ENCODE peak calls at places on chromosomes 1 and 21, in six cellular contexts. One of them, this sample, is unnamed.

GRCh38 chr21:36171327-36171726 is 14.7 kb downstream of the DOP1B start:
- DNase-seq in mesendoderm: no peak
- DNase-seq in H9: peak
- DNase-seq in trophoblast cell: no peak
- DNase-seq in mesenchymal stem cell: no peak
- DNase-seq in IMR-90: no peak
- DNase-seq in this sample: no peak

GRCh38 chr21:41610042-41610839 is 102.3 kb upstream of the TMPRSS2 start:
- DNase-seq in mesendoderm: peak
- DNase-seq in H9: peak
- DNase-seq in trophoblast cell: peak
- DNase-seq in mesenchymal stem cell: peak
- DNase-seq in IMR-90: peak
- DNase-seq in this sample: no peak

GRCh38 chr1:57079454-57080157 is 113.8 kb upstream of the C8B start:
- DNase-seq in mesendoderm: no peak
- DNase-seq in H9: peak
- DNase-seq in trophoblast cell: no peak
- DNase-seq in mesenchymal stem cell: no peak
- DNase-seq in IMR-90: no peak
- DNase-seq in this sample: no peak

GRCh38 chr1:25009675-25010262 is 79.7 kb upstream of the RUNX3 start:
- DNase-seq in mesendoderm: no peak
- DNase-seq in H9: no peak
- DNase-seq in trophoblast cell: no peak
- DNase-seq in mesenchymal stem cell: no peak
- DNase-seq in IMR-90: no peak
- DNase-seq in this sample: no peak

GRCh38 chr1:234875953-234876814 is 252.5 kb downstream of the TOMM20 start:
- DNase-seq in mesendoderm: no peak
- DNase-seq in H9: no peak
- DNase-seq in trophoblast cell: no peak
- DNase-seq in mesenchymal stem cell: peak
- DNase-seq in IMR-90: peak
- DNase-seq in this sample: no peak

GRCh38 chr1:225454067-225454618 is 26.3 kb upstream of the LBR start:
- DNase-seq in mesendoderm: no peak
- DNase-seq in H9: no peak
- DNase-seq in trophoblast cell: no peak
- DNase-seq in mesenchymal stem cell: peak
- DNase-seq in IMR-90: peak
- DNase-seq in this sample: no peak

GRCh38 chr1:180598333-180598979 is 33.4 kb upstream of the XPR1 start:
- DNase-seq in mesendoderm: peak
- DNase-seq in H9: no peak
- DNase-seq in trophoblast cell: no peak
- DNase-seq in mesenchymal stem cell: no peak
- DNase-seq in IMR-90: no peak
- DNase-seq in this sample: no peak

GRCh38 chr1:197178998-197179397 is 32.5 kb upstream of the ASPM start:
- DNase-seq in mesendoderm: no peak
- DNase-seq in H9: no peak
- DNase-seq in trophoblast cell: peak
- DNase-seq in mesenchymal stem cell: peak
- DNase-seq in IMR-90: peak
- DNase-seq in this sample: no peak

GRCh38 chr21:24590261-24590660 is 1017.0 kb downstream of the MRPL39 start:
- DNase-seq in mesendoderm: no peak
- DNase-seq in H9: no peak
- DNase-seq in trophoblast cell: no peak
- DNase-seq in mesenchymal stem cell: no peak
- DNase-seq in IMR-90: no peak
- DNase-seq in this sample: no peak

GRCh38 chr1:61287734-61288133 is 205.4 kb downstream of the NFIA start:
- DNase-seq in mesendoderm: no peak
- DNase-seq in H9: no peak
- DNase-seq in trophoblast cell: no peak
- DNase-seq in mesenchymal stem cell: no peak
- DNase-seq in IMR-90: peak
- DNase-seq in this sample: no peak

GRCh38 chr1:58858344-58858673 is 74.5 kb upstream of the JUN start:
- DNase-seq in mesendoderm: no peak
- DNase-seq in H9: no peak
- DNase-seq in trophoblast cell: peak
- DNase-seq in mesenchymal stem cell: no peak
- DNase-seq in IMR-90: peak
- DNase-seq in this sample: no peak

GRCh38 chr1:236489710-236490377 is 33.9 kb upstream of the LGALS8 start:
- DNase-seq in mesendoderm: peak
- DNase-seq in H9: no peak
- DNase-seq in trophoblast cell: no peak
- DNase-seq in mesenchymal stem cell: peak
- DNase-seq in IMR-90: peak
- DNase-seq in this sample: peak

GRCh38 chr1:64474639-64475038 is 4.7 kb downstream of the CACHD1 start:
- DNase-seq in mesendoderm: no peak
- DNase-seq in H9: no peak
- DNase-seq in trophoblast cell: no peak
- DNase-seq in mesenchymal stem cell: no peak
- DNase-seq in IMR-90: no peak
- DNase-seq in this sample: no peak
- H2BK5ac ChIP-seq in mesendoderm: peak
- H2BK5ac ChIP-seq in H9: no peak
- H2BK5ac ChIP-seq in trophoblast cell: no peak
- H2BK5ac ChIP-seq in mesenchymal stem cell: no peak
- H2BK5ac ChIP-seq in IMR-90: no peak
- H2BK5ac ChIP-seq in this sample: no peak

DNA sequence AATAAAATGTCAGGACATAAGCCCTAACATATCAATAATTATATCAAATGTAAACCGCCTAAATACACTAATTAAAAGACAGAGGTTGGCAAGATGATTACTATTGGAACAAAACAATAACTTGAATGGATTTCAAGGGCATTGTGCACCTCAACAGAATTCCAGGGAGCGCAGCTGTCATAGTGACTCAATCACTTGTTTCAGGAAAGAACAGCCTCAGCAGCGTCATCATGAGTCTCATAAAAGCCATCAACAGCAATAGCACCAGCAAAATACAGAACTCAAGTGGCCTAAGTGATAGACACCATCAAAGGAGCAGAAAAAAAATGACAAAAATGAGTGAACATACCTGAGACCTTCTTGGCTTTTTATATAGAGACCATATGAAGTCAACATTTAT is 632.7 kb upstream of the NR5A2 start:
- DNase-seq in mesendoderm: no peak
- DNase-seq in H9: no peak
- DNase-seq in trophoblast cell: no peak
- DNase-seq in mesenchymal stem cell: no peak
- DNase-seq in IMR-90: no peak
- DNase-seq in this sample: no peak
- H2BK5ac ChIP-seq in mesendoderm: no peak
- H2BK5ac ChIP-seq in H9: no peak
- H2BK5ac ChIP-seq in trophoblast cell: no peak
- H2BK5ac ChIP-seq in mesenchymal stem cell: no peak
- H2BK5ac ChIP-seq in IMR-90: no peak
- H2BK5ac ChIP-seq in this sample: no peak

DNA sequence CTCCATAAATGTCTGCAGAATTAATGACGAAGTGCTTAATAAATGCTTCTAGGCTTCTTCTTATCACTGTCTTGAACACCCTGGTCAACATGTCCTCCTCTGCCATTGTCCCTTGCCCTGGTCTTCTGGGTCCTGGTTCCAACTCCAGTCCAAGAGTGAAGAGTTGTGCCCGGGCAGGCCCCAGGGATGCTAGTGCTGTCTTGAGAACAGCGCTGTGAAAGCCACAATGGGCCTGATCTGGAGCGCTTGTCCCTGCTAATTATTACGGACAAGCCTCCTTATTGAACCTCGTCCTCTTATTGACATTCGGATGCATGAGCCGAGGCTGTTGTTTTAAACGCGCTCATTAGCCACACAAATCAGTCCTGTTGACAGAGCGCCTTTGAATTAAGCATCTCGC is 211.5 kb upstream of the POU3F1 start:
- DNase-seq in mesendoderm: no peak
- DNase-seq in H9: no peak
- DNase-seq in trophoblast cell: no peak
- DNase-seq in mesenchymal stem cell: no peak
- DNase-seq in IMR-90: no peak
- DNase-seq in this sample: no peak
- H2BK5ac ChIP-seq in mesendoderm: no peak
- H2BK5ac ChIP-seq in H9: no peak
- H2BK5ac ChIP-seq in trophoblast cell: no peak
- H2BK5ac ChIP-seq in mesenchymal stem cell: no peak
- H2BK5ac ChIP-seq in IMR-90: no peak
- H2BK5ac ChIP-seq in this sample: peak

GRCh38 chr1:204920967-204921366 is 50.3 kb downstream of the NFASC start:
- DNase-seq in mesendoderm: peak
- DNase-seq in H9: no peak
- DNase-seq in trophoblast cell: no peak
- DNase-seq in mesenchymal stem cell: no peak
- DNase-seq in IMR-90: no peak
- DNase-seq in this sample: no peak

GRCh38 chr1:204921855-204922516 is 51.3 kb downstream of the NFASC start:
- DNase-seq in mesendoderm: no peak
- DNase-seq in H9: no peak
- DNase-seq in trophoblast cell: no peak
- DNase-seq in mesenchymal stem cell: no peak
- DNase-seq in IMR-90: no peak
- DNase-seq in this sample: no peak

GRCh38 chr1:204923626-204924012 is 53.0 kb downstream of the NFASC start:
- DNase-seq in mesendoderm: no peak
- DNase-seq in H9: no peak
- DNase-seq in trophoblast cell: no peak
- DNase-seq in mesenchymal stem cell: no peak
- DNase-seq in IMR-90: no peak
- DNase-seq in this sample: no peak

GRCh38 chr1:204924013-204924759 is 53.5 kb downstream of the NFASC start:
- DNase-seq in mesendoderm: peak
- DNase-seq in H9: peak
- DNase-seq in trophoblast cell: no peak
- DNase-seq in mesenchymal stem cell: no peak
- DNase-seq in IMR-90: no peak
- DNase-seq in this sample: no peak

GRCh38 chr1:204923209-204923608 is 52.5 kb downstream of the NFASC start:
- DNase-seq in mesendoderm: peak
- DNase-seq in H9: peak
- DNase-seq in trophoblast cell: no peak
- DNase-seq in mesenchymal stem cell: no peak
- DNase-seq in IMR-90: no peak
- DNase-seq in this sample: no peak
- H2BK5ac ChIP-seq in mesendoderm: peak
- H2BK5ac ChIP-seq in H9: no peak
- H2BK5ac ChIP-seq in trophoblast cell: no peak
- H2BK5ac ChIP-seq in mesenchymal stem cell: no peak
- H2BK5ac ChIP-seq in IMR-90: no peak
- H2BK5ac ChIP-seq in this sample: no peak

DNA sequence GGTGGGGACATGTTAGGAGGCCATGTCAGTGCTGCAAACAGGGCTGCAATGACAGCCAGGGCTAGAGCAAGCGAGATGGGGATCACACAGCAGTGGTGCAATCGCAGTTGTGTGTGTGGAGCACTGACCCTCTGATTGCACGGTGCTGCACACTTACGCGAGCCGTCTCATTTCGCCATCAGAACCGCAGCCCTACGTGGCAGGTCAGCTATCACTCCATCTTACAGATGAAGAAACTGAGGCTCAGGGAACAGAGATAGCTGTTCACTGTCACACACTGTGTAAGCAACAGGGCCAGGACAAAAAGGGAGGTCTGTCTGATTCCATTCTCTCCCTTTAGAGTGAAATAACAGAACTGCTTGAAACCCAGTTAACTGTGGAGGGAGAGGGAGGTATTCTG is 104.8 kb upstream of the SLC45A1 start:
- DNase-seq in mesendoderm: no peak
- DNase-seq in H9: no peak
- DNase-seq in trophoblast cell: no peak
- DNase-seq in mesenchymal stem cell: no peak
- DNase-seq in IMR-90: no peak
- DNase-seq in this sample: no peak
- H2BK5ac ChIP-seq in mesendoderm: no peak
- H2BK5ac ChIP-seq in H9: no peak
- H2BK5ac ChIP-seq in trophoblast cell: peak
- H2BK5ac ChIP-seq in mesenchymal stem cell: no peak
- H2BK5ac ChIP-seq in IMR-90: peak
- H2BK5ac ChIP-seq in this sample: no peak

GRCh38 chr1:153776352-153776751 is 1.1 kb downstream of the SLC27A3 start:
- DNase-seq in mesendoderm: no peak
- DNase-seq in H9: no peak
- DNase-seq in trophoblast cell: no peak
- DNase-seq in mesenchymal stem cell: no peak
- DNase-seq in IMR-90: no peak
- DNase-seq in this sample: no peak

GRCh38 chr1:153775432-153776311 is 465 bp downstream of the SLC27A3 start:
- DNase-seq in mesendoderm: peak
- DNase-seq in H9: peak
- DNase-seq in trophoblast cell: peak
- DNase-seq in mesenchymal stem cell: peak
- DNase-seq in IMR-90: peak
- DNase-seq in this sample: peak

GRCh38 chr1:153778051-153778823 is 3.0 kb downstream of the SLC27A3 start:
- DNase-seq in mesendoderm: no peak
- DNase-seq in H9: peak
- DNase-seq in trophoblast cell: no peak
- DNase-seq in mesenchymal stem cell: no peak
- DNase-seq in IMR-90: no peak
- DNase-seq in this sample: no peak

GRCh38 chr1:153777648-153778047 is 2.4 kb downstream of the SLC27A3 start:
- DNase-seq in mesendoderm: no peak
- DNase-seq in H9: no peak
- DNase-seq in trophoblast cell: no peak
- DNase-seq in mesenchymal stem cell: no peak
- DNase-seq in IMR-90: peak
- DNase-seq in this sample: no peak

DNA sequence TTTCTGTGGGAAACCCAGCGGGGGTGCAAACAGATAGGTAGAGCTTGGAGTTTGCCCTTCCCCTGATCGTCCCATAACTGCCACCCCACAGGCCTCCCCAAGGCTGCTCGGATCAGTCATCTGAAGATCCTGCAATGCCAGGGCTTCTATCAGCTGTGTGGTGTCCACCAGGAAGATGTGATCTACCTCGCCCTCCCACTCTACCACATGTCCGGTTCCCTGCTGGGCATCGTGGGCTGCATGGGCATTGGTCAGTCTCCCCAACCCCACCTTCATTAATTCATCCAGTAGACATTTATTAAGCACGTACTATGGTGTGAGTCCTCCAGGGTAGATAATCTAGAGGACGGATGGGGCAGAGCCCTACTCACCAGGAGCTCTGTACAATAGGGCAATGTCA is 1.8 kb downstream of the SLC27A3 start:
- DNase-seq in mesendoderm: no peak
- DNase-seq in H9: no peak
- DNase-seq in trophoblast cell: no peak
- DNase-seq in mesenchymal stem cell: no peak
- DNase-seq in IMR-90: no peak
- DNase-seq in this sample: no peak
- H2BK5ac ChIP-seq in mesendoderm: no peak
- H2BK5ac ChIP-seq in H9: no peak
- H2BK5ac ChIP-seq in trophoblast cell: no peak
- H2BK5ac ChIP-seq in mesenchymal stem cell: no peak
- H2BK5ac ChIP-seq in IMR-90: no peak
- H2BK5ac ChIP-seq in this sample: no peak